ENCODE peak calls at places on chromosomes 2 and 18, in ten cellular contexts. V is colonic mucosa, R is heart left ventricle, C is IMR-90, Q is GM06990, X is MM.1S, H is bronchial epithelial cell, M is HL-60, E is fibroblast of pulmonary artery, S is fibroblast of mammary gland. W is an unnamed sample.

GRCh38 chr2:7111626-7112025 is 194.4 kb downstream of the RNF144A start:
- DNase-seq in E (no peak), X (peak; percentile 14), Q (no peak), S (no peak), H (peak; percentile 64), M (no peak), C (no peak), V (no peak), R (no peak), W (peak; percentile 32)

GRCh38 chr2:211822686-211823335 is 715.8 kb downstream of the ERBB4 start:
- DNase-seq in C (no peak), H (no peak), E (no peak), R (no peak), S (no peak), Q (no peak), M (no peak), X (no peak), V (no peak), W (peak; percentile 4)

GRCh38 chr2:159557437-159558034 is 58.8 kb downstream of the BAZ2B start:
- DNase-seq in H (peak; percentile 48), Q (no peak), C (peak; percentile 8), R (no peak), E (no peak), S (peak; percentile 31), X (no peak), M (peak; percentile 45), V (no peak), W (peak; percentile 54)

GRCh38 chr2:218168635-218169462 is 2.1 kb upstream of the CXCR1 start:
- DNase-seq in C (peak; percentile 18), V (peak; percentile 67), S (peak; percentile 33), H (peak; percentile 42), Q (no peak), M (peak; percentile 54), E (peak; percentile 47), R (peak; percentile 33), X (peak; percentile 62), W (peak; percentile 53)

GRCh38 chr2:233145726-233146125 is 85.6 kb downstream of the INPP5D start:
- DNase-seq in X (no peak), E (no peak), V (no peak), C (no peak), R (no peak), Q (no peak), H (no peak), M (no peak), S (no peak), W (no peak)

GRCh38 chr2:185567196-185567595 is 171.4 kb upstream of the FSIP2 start:
- DNase-seq in Q (no peak), V (no peak), H (peak; percentile 39), E (no peak), R (no peak), M (no peak), C (no peak), S (no peak), X (no peak), W (peak; percentile 52)

GRCh38 chr18:3799515-3799914 is 349.5 kb downstream of the TGIF1 start:
- DNase-seq in R (no peak), V (no peak), H (no peak), X (no peak), C (peak; percentile 31), E (no peak), Q (no peak), M (no peak), S (no peak), W (no peak)

GRCh38 chr2:97908208-97908676 is 87.5 kb downstream of the TMEM131 start:
- DNase-seq in X (no peak), S (no peak), H (no peak), Q (peak; percentile 42), M (no peak), C (no peak), E (no peak), V (no peak), R (no peak), W (no peak)

GRCh38 chr2:5720426-5720825 is 28.2 kb downstream of the SOX11 start:
- DNase-seq in Q (no peak), H (peak; percentile 8), R (no peak), C (peak; percentile 78), E (no peak), X (no peak), V (no peak), S (no peak), M (no peak), W (peak; percentile 7)

GRCh38 chr2:121754851-121755236 is 607 bp upstream of the TSN start:
- DNase-seq in Q (no peak), H (no peak), M (no peak), E (no peak), V (no peak), S (no peak), R (no peak), C (no peak), X (no peak), W (no peak)

GRCh38 chr2:77161009-77161408 is 361.2 kb downstream of the LRRTM4 start:
- DNase-seq in C (peak; percentile 3), H (peak; percentile 38), X (no peak), S (peak; percentile 0), V (no peak), E (peak; percentile 47), R (no peak), M (no peak), Q (no peak), W (peak; percentile 29)

DNA sequence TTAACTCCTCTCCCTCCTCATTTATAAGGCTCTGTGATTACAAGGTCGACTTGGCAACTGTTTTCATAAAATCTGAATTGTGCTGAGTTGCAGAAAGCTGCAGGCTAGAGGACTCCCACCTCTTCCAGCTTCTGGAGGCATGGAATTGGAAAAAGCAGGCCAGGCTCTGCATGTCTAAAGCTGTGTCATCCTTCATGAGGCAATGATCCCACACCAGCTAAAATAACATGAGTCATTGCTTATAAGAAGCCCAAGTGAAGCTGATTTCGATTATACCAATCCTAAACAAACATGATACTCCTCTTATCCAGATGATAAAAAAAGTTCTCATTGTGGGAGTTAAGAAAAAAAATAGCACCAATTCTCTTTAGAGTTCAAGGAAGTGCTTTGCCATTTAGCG is 11.8 kb downstream of the ARHGAP28 start:
- DNase-seq in Q (no peak), S (peak; percentile 99), M (no peak), C (peak; percentile 100), X (no peak), V (no peak), H (peak; percentile 90), R (peak; percentile 37), E (peak; percentile 94), W (peak; percentile 78)
- H3K4me3 ChIP-seq in Q (no peak overlapping the region), S (no peak overlapping the region), M (no peak overlapping the region), C (no peak overlapping the region), X (no peak overlapping the region), V (no peak overlapping the region), H (no peak overlapping the region), R (no peak overlapping the region), E (no peak overlapping the region), W (no peak overlapping the region)

DNA sequence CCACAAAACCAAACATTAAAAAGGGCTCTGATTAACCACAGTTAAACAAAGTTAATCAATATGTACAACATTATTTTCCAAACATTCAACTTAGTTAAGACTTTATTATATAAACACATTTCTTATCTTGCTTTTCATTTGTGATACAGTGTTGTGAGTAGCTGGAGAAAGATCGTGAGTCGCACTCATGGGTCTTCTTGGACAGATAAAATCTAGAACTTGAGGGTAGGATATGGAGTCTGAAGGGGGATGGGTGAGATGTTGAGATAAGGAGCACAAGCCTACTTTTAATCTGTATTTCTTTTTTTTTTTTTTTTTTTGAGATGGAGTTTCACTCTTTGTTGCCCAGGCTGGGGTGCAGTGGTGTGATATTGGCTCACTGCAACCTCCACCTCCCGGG is 22.6 kb upstream of the TMEM214 start:
- DNase-seq in M (no peak), S (no peak), H (no peak), X (no peak), V (no peak), R (no peak), C (no peak), Q (no peak), E (no peak), W (no peak)
- H3K4me3 ChIP-seq in M (no peak overlapping the region), S (no peak overlapping the region), H (no peak overlapping the region), X (no peak overlapping the region), V (no peak overlapping the region), R (no peak overlapping the region), C (no peak overlapping the region), Q (no peak overlapping the region), E (no peak overlapping the region), W (no peak overlapping the region)

GRCh38 chr18:70044626-70045025 is 97.0 kb upstream of the CD226 start:
- DNase-seq in C (peak; percentile 98), R (no peak), X (no peak), S (peak; percentile 97), V (no peak), M (no peak), E (peak; percentile 97), H (peak; percentile 100), Q (no peak), W (peak; percentile 97)
- H3K4me3 ChIP-seq in C (no peak overlapping the region), R (no peak overlapping the region), X (no peak overlapping the region), S (no peak overlapping the region), V (no peak overlapping the region), M (no peak overlapping the region), E (no peak overlapping the region), H (no peak overlapping the region), Q (no peak overlapping the region), W (no peak overlapping the region)

GRCh38 chr2:231545105-231545902 is 15.1 kb upstream of the NMUR1 start:
- DNase-seq in H (no peak), X (peak; percentile 91), E (peak; percentile 78), M (peak; percentile 99), C (peak; percentile 53), R (peak; percentile 73), S (peak; percentile 75), V (peak; percentile 50), Q (peak; percentile 85), W (no peak)

GRCh38 chr2:231549446-231550239 is 19.4 kb upstream of the NMUR1 start:
- DNase-seq in S (no peak), H (no peak), R (no peak), M (no peak), Q (no peak), C (no peak), E (no peak), X (no peak), V (no peak), W (no peak)

GRCh38 chr2:231548752-231549151 is 18.5 kb upstream of the NMUR1 start:
- DNase-seq in R (no peak), X (no peak), C (no peak), H (no peak), E (no peak), Q (no peak), V (no peak), M (no peak), S (no peak), W (no peak)

GRCh38 chr2:231547315-231548110 is 17.3 kb upstream of the NMUR1 start:
- DNase-seq in C (no peak), X (no peak), V (no peak), H (no peak), E (no peak), Q (no peak), S (no peak), R (no peak), M (no peak), W (no peak)

DNA sequence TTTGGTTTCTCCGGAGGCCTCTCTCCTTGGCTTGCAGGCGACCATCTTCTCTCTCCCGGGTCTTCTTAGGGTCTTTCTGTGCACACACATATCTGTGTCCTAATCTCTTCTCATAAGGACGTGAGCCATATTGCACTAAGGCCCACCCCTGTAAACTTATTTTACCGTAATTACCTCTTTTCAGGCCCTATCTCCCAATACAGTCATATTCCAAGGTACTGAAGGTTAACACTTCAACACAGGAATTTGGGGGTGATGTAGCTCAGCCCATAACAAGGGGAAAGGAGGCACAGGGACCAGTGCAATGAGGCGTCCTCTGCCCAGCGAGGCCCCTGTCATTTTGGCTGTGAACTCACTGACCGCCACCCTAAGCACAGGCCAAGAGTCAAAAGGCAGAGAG is 15.8 kb upstream of the NMUR1 start:
- DNase-seq in V (no peak), X (no peak), C (no peak), E (no peak), S (no peak), H (no peak), M (no peak), Q (no peak), R (no peak), W (no peak)
- H3K4me3 ChIP-seq in V (no peak overlapping the region), X (no peak overlapping the region), C (no peak overlapping the region), E (no peak overlapping the region), S (no peak overlapping the region), H (no peak overlapping the region), M (no peak overlapping the region), Q (no peak overlapping the region), R (no peak overlapping the region), W (no peak overlapping the region)

W was measured in epithelial cell of esophagus.